ENCODE peak calls at places on chromosomes 3 and 15, in six cellular contexts. N is heart right ventricle, I is heart left ventricle, J is AG04450, B is K562, M is lower leg skin. S is an unnamed sample.
A peak's percentile ranks its signal among the peaks of the same experiment; 100 is the strongest.

GRCh38 chr3:159548675-159549335 is 439.8 kb upstream of the IL12A start:
- DNase-seq in N (no peak), I (no peak), J (peak; percentile 36), B (no peak), M (no peak), S (no peak)

GRCh38 chr15:100383302-100384107 is 41.7 kb upstream of the ADAMTS17 start:
- DNase-seq in N (no peak), I (no peak), J (no peak), B (no peak), M (no peak), S (no peak)

GRCh38 chr3:188262913-188263683 is 109.1 kb downstream of the LPP start:
- DNase-seq in N (no peak), I (peak; percentile 47), J (no peak), B (no peak), M (no peak), S (no peak)

GRCh38 chr15:75508741-75509532 is 57.4 kb upstream of the SIN3A start:
- DNase-seq in N (no peak), I (no peak), J (peak; percentile 20), B (peak; percentile 26), M (no peak), S (no peak)

GRCh38 chr3:115977866-115978265 is 354.6 kb downstream of the GAP43 start:
- DNase-seq in N (no peak), I (no peak), J (no peak), B (no peak), M (no peak), S (no peak)

GRCh38 chr15:31269961-31270575 is 56.6 kb upstream of the KLF13 start:
- DNase-seq in N (no peak), I (no peak), J (no peak), B (no peak), M (no peak), S (no peak)

GRCh38 chr3:30467596-30468238 is 138.7 kb upstream of the TGFBR2 start:
- DNase-seq in N (no peak), I (no peak), J (no peak), B (no peak), M (no peak), S (no peak)

GRCh38 chr15:69666441-69666882 is 213.8 kb downstream of the RPLP1 start:
- DNase-seq in N (no peak), I (peak; percentile 37), J (no peak), B (no peak), M (no peak), S (no peak)

GRCh38 chr15:60854858-60855568 is 374.1 kb downstream of the RORA start:
- DNase-seq in N (no peak), I (no peak), J (no peak), B (no peak), M (no peak), S (no peak)

GRCh38 chr3:72155391-72156064 is 370.6 kb upstream of the PROK2 start:
- DNase-seq in N (peak; percentile 28), I (peak; percentile 72), J (peak; percentile 88), B (peak; percentile 53), M (peak; percentile 82), S (no peak)

GRCh38 chr15:98955331-98955730 is 52.3 kb downstream of the PGPEP1L start:
- DNase-seq in N (peak; percentile 52), I (peak; percentile 80), J (no peak), B (no peak), M (no peak), S (no peak)

GRCh38 chr15:92907880-92908279 is 7.8 kb downstream of the CHD2 start:
- DNase-seq in N (no peak), I (peak; percentile 47), J (peak; percentile 55), B (no peak), M (peak; percentile 73), S (no peak)

GRCh38 chr3:156518726-156519125 is 36.2 kb downstream of the SSR3 start:
- DNase-seq in N (no peak), I (peak; percentile 35), J (no peak), B (no peak), M (peak; percentile 55), S (no peak)

GRCh38 chr3:126137490-126138130 is 42.8 kb downstream of the ALDH1L1 start:
- DNase-seq in N (no peak), I (no peak), J (no peak), B (no peak), M (no peak), S (no peak)

GRCh38 chr3:187628169-187628568 is 42.0 kb downstream of the SST start:
- DNase-seq in N (no peak), I (no peak), J (no peak), B (no peak), M (no peak), S (peak; percentile 66)

GRCh38 chr15:90871716-90872480 is 3.5 kb downstream of the FURIN start:
- DNase-seq in N (peak; percentile 48), I (no peak), J (no peak), B (peak; percentile 72), M (no peak), S (no peak)

GRCh38 chr3:134721214-134721613 is 70.4 kb upstream of the KY start:
- DNase-seq in N (no peak), I (no peak), J (no peak), B (no peak), M (no peak), S (no peak)
- H3K4me3 ChIP-seq in N (no peak overlapping the region), I (no peak overlapping the region), J (no peak overlapping the region), B (no peak overlapping the region), M (no peak overlapping the region), S (no peak overlapping the region)

GRCh38 chr3:53043738-53044137 is 2.1 kb downstream of the SFMBT1 start:
- DNase-seq in N (no peak), I (no peak), J (no peak), B (no peak), M (no peak), S (no peak)
- H3K4me3 ChIP-seq in N (no peak overlapping the region), I (peak overlapping the region; percentile 70), J (no peak overlapping the region), B (no peak overlapping the region), M (no peak overlapping the region), S (no peak overlapping the region)

GRCh38 chr3:62203152-62203551 is 170.2 kb downstream of the FEZF2 start:
- DNase-seq in N (no peak), I (no peak), J (no peak), B (no peak), M (no peak), S (no peak)
- H3K4me3 ChIP-seq in N (no peak overlapping the region), I (no peak overlapping the region), J (no peak overlapping the region), B (no peak overlapping the region), M (no peak overlapping the region), S (no peak overlapping the region)

DNA sequence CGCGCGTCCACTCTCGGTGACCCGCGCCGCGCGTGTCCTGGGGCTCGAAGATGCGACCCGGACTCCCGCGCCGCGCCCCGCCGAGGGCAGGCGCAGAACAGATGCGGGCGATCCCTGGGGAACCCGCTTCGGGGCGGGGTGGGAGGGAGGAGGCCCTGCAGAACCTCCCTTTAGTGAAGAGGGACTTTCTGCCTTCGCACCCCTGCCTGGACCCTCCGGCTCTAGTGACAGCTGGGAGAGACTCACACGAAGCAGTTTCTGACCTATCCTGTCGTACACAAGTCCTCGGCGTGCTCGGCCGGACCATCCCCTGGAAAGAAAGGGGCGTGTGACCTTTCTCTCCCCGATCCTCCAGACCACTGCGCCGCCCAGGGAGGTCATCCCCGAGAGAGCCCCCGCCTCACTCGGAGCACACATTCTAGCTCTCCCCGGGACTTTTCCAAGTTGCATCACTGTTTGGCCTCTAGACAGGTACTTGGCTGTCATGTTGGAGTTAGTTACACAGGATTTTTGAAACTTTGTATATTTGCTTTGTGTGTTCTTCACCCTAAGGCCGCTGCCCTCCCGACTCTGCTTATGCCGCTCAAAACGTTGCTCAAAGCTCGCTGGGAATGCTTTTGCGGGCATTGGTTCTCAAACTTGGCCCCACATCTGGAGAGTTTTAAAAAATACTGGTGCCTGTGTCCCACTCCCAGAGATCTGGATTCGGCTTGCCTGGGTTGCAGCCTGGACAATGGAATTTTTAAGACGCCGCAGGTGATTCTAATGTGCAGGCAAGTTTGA is 581 bp downstream of the CGNL1 start:
- DNase-seq in N (peak; percentile 30), I (peak; percentile 55), J (no peak), B (peak; percentile 18), M (peak; percentile 46), S (no peak)
- H3K4me3 ChIP-seq in N (peak overlapping the region; percentile 61), I (peak overlapping the region; percentile 67), J (peak overlapping the region; percentile 57), B (no peak overlapping the region), M (peak overlapping the region; percentile 29), S (peak overlapping the region; percentile 65)